ENCODE peak calls at places on chromosomes 2 and 18, in seven cellular contexts. A is Panc1, I is sigmoid colon, G is endothelial cell of umbilical vein, E is HepG2, J is upper lobe of left lung, U is breast epithelium. Y is an unnamed sample.

GRCh38 chr2:151053661-151053990 is 208.0 kb downstream of the RBM43 start:
- DNase-seq in A (no peak), E (no peak), U (no peak), J (no peak), G (no peak), I (no peak), Y (no peak)

GRCh38 chr18:48410095-48410920 is 1.1 kb upstream of the ZBTB7C start:
- DNase-seq in J (peak; percentile 93), U (peak; percentile 89), G (peak; percentile 84), I (peak; percentile 94), A (no peak), E (peak; percentile 65), Y (peak; percentile 94)

GRCh38 chr2:12177052-12177994 is 430.9 kb downstream of the LPIN1 start:
- DNase-seq in E (peak; percentile 62), U (peak; percentile 40), J (peak; percentile 67), A (peak; percentile 48), I (peak; percentile 87), G (peak; percentile 49), Y (peak; percentile 29)

GRCh38 chr2:29010946-29011649 is 30.0 kb downstream of the TOGARAM2 start:
- DNase-seq in G (no peak), A (no peak), I (no peak), U (no peak), J (peak; percentile 51), E (no peak), Y (peak; percentile 38)

GRCh38 chr2:40096360-40096759 is 317.3 kb upstream of the THUMPD2 start:
- DNase-seq in J (no peak), G (peak; percentile 49), U (no peak), A (no peak), I (no peak), E (no peak), Y (no peak)

GRCh38 chr2:9205963-9206948 is at the start of gene ASAP2:
- DNase-seq in J (peak; percentile 67), E (peak; percentile 59), U (no peak), I (peak; percentile 89), G (peak; percentile 70), A (no peak), Y (peak; percentile 79)

GRCh38 chr18:49926076-49926745 is 112.9 kb upstream of the ACAA2 start:
- DNase-seq in I (no peak), U (no peak), A (no peak), J (no peak), E (no peak), G (no peak), Y (no peak)

GRCh38 chr2:227824711-227825110 is 11.1 kb downstream of the CCL20 start:
- DNase-seq in I (no peak), E (no peak), U (no peak), G (no peak), A (no peak), J (no peak), Y (no peak)

GRCh38 chr2:236742936-236743622 is 173.5 kb downstream of the ACKR3 start:
- DNase-seq in G (no peak), E (no peak), A (no peak), U (no peak), J (no peak), I (peak; percentile 74), Y (no peak)

GRCh38 chr18:7417742-7418141 is 149.4 kb upstream of the PTPRM start:
- DNase-seq in U (no peak), J (no peak), E (no peak), I (no peak), G (no peak), A (no peak), Y (no peak)

GRCh38 chr2:9249036-9249800 is 42.6 kb downstream of the ASAP2 start:
- DNase-seq in G (peak; percentile 57), I (no peak), U (no peak), J (no peak), A (no peak), E (no peak), Y (peak; percentile 60)

GRCh38 chr2:127927415-127927814 is 41.7 kb upstream of the AMMECR1L start:
- DNase-seq in A (no peak), J (no peak), G (no peak), U (no peak), I (no peak), E (no peak), Y (no peak)

GRCh38 chr2:53452400-53452799 is 315.2 kb upstream of the CHAC2 start:
- DNase-seq in G (no peak), J (no peak), I (no peak), U (no peak), E (no peak), A (no peak), Y (no peak)

GRCh38 chr2:72898263-72898906 is 11.2 kb downstream of the SPR start:
- DNase-seq in E (no peak), U (no peak), A (no peak), G (no peak), I (no peak), J (no peak), Y (no peak)

GRCh38 chr2:239537633-239538356 is 137.0 kb upstream of the HDAC4 start:
- DNase-seq in G (no peak), E (no peak), I (peak; percentile 15), U (no peak), A (no peak), J (no peak), Y (no peak)

GRCh38 chr18:43596106-43596712 is 318.9 kb upstream of the SYT4 start:
- DNase-seq in U (no peak), E (peak; percentile 13), A (peak; percentile 13), I (no peak), G (peak; percentile 33), J (no peak), Y (no peak)

GRCh38 chr18:13915973-13916372 is 637 bp upstream of the MC2R start:
- DNase-seq in G (no peak), E (peak; percentile 24), A (no peak), I (no peak), U (no peak), J (no peak), Y (no peak)

GRCh38 chr2:159637237-159637636 is 20.9 kb upstream of the BAZ2B start:
- DNase-seq in E (no peak), I (no peak), J (no peak), G (no peak), A (no peak), U (no peak), Y (no peak)

GRCh38 chr2:102208774-102209173 is 22.0 kb downstream of the IL1RL2 start:
- DNase-seq in U (no peak), J (no peak), A (no peak), E (no peak), I (no peak), G (no peak), Y (no peak)

GRCh38 chr2:128091691-128092050 is 671 bp downstream of the UGGT1 start:
- DNase-seq in E (no peak), U (no peak), A (no peak), I (no peak), G (peak; percentile 64), J (no peak), Y (no peak)

GRCh38 chr18:4847066-4847465 is 350.0 kb downstream of the AKAIN1 start:
- DNase-seq in U (no peak), J (no peak), G (no peak), A (no peak), E (no peak), I (no peak), Y (no peak)

DNA sequence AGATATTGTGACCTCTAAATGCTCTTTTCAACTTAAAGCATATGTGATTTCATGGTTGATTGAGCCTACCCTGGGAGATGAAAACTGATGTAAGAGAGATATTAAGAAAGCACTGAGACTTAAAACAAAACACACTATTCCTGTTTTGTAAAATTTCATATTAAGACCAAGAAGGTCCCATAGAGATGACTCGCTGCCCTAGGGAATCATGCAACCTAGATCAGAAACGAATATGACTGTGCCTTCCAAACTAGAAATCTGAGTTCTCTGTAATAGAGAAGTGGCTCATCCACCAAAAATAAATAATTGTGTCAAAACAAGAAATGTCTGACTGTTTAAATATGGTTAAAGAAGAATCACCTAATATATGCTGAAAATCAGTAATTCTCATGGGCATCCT is 776.8 kb upstream of the SOX11 start:
- DNase-seq in G (no peak), J (no peak), I (no peak), E (no peak), U (no peak), A (no peak), Y (no peak)
- TF ChIP-seq POLR2AphosphoS5 in G (no peak), J (no peak), I (no peak), E (no peak), U (no peak), A (no peak), Y (no peak)

GRCh38 chr2:25506226-25506625 is 164.5 kb upstream of the DNMT3A start:
- DNase-seq in G (no peak), I (no peak), A (no peak), J (no peak), U (no peak), E (no peak), Y (no peak)

GRCh38 chr2:25504266-25504665 is 162.5 kb upstream of the DNMT3A start:
- DNase-seq in J (no peak), G (no peak), U (no peak), A (no peak), I (no peak), E (no peak), Y (no peak)

GRCh38 chr2:25505630-25506029 is 163.9 kb upstream of the DNMT3A start:
- DNase-seq in A (no peak), G (no peak), U (no peak), E (no peak), I (no peak), J (no peak), Y (no peak)
- H3K4me1 ChIP-seq in A (no peaks in the 10 kb centered on the region), G (no peaks in the 10 kb centered on the region), U (no peaks in the 10 kb centered on the region), E (no peaks in the 10 kb centered on the region), I (no peaks in the 10 kb centered on the region), J (no peaks in the 10 kb centered on the region), Y (no peaks in the 10 kb centered on the region)

DNA sequence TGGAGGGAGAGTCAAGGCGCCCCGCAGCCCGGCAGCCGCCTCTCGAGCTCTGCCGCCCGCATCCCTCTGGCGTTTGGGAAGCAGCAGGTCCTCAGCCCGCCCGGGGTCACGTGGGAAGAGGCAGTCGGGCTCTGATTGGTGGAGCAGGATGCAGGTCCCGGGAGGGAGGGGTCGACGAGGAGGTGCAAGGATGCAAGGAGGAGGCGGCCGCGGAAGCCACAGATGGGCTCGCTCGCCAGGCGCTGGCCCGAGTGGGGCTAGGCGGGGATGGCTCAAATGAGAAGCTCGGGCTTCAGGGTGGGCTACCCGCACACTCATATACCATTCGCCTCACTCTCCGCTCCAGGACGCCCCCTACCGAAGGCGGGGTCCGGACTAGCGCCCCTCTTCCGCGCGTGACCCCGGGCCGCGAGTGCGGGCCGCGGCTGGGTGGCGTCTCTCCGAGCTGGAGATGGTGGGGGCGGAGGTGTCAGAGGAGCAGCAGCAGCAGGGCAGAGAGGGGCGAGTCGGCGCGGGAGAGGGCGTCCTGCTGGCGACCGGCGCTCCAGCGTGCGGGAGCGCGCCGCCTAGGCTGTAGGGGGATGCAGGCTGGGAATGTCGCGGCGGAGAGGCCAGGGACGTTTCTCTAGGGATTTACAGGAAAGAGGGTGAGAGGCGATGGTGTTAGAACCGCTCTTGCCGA is at the start of gene TMEFF2:
- DNase-seq in U (peak; percentile 22), I (peak; percentile 74), J (peak; percentile 21), A (no peak), G (peak; percentile 61), E (peak; percentile 10), Y (peak; percentile 29)
- H3K27me3 ChIP-seq in U (no peaks in the 10 kb centered on the region), I (peaks cover 62% of the 10 kb centered on the region), J (peaks cover 40% of the 10 kb centered on the region), A (peaks cover 25% of the 10 kb centered on the region), G (peaks cover 48% of the 10 kb centered on the region), E (peaks cover 12% of the 10 kb centered on the region), Y (peaks cover 17% of the 10 kb centered on the region)

DNA sequence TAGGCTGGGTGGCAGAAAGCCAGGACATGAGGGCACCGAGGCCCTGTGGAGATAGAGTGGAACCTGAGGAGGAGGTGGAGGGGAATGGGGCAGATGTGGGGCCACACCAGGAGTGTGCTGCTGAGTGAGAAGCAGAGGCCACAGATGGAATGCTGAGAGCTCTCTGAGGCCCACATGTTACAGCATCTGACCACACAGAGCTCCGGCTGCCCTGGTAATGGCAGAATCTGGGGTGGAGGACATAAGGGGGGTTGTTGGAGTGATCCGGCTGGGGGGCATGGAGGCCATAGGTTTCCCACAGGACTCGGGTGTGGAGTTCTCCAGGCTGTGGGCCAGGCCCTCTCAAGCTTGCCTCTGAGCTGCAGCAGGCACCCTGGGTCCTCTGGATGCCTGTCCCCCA is 3.8 kb downstream of the MZT2B start:
- DNase-seq in G (no peak), U (no peak), I (no peak), E (no peak), A (no peak), J (no peak), Y (no peak)
- TF ChIP-seq POLR2AphosphoS5 in G (no peak), U (no peak), I (no peak), E (no peak), A (no peak), J (no peak), Y (no peak)